ENCODE peak calls at places on chromosomes 4 and X, in four cellular contexts. R is GM12878, X is HepG2, D is H1. W is an unnamed sample.

GRCh38 chr4:78120144-78120880 is 63.2 kb downstream of the FRAS1 start:
- DNase-seq in R (no peak), D (no peak), X (no peak), W (no peak)

GRCh38 chrX:36908801-36909403 is 99.3 kb upstream of the FAM47C start:
- DNase-seq in R (peak; percentile 1), X (peak; percentile 12), D (no peak), W (peak; percentile 4)

GRCh38 chr4:123547818-123548200 is 151.2 kb downstream of the SPRY1 start:
- DNase-seq in D (no peak), R (no peak), X (no peak), W (no peak)

GRCh38 chrX:39691724-39692123 is 406.0 kb downstream of the BCOR start:
- DNase-seq in D (no peak), X (no peak), R (no peak), W (no peak)

GRCh38 chr4:870951-871350 is 45.0 kb upstream of the CPLX1 start:
- DNase-seq in D (no peak), R (no peak), X (no peak), W (no peak)

GRCh38 chr4:169404959-169405358 is 134.2 kb upstream of the SH3RF1 start:
- DNase-seq in R (no peak), D (peak; percentile 17), X (no peak), W (no peak)

GRCh38 chr4:23945521-23946017 is 55.7 kb upstream of the PPARGC1A start:
- DNase-seq in X (peak; percentile 10), D (no peak), R (no peak), W (no peak)

GRCh38 chrX:17192111-17192510 is 182.9 kb upstream of the NHS start:
- DNase-seq in R (no peak), X (no peak), D (no peak), W (no peak)

GRCh38 chrX:35499071-35499862 is 298.9 kb upstream of the MAGEB16 start:
- DNase-seq in R (no peak), D (no peak), X (no peak), W (no peak)

GRCh38 chrX:45668686-45669443 is 468.2 kb upstream of the DIPK2B start:
- DNase-seq in D (no peak), R (no peak), X (no peak), W (no peak)

GRCh38 chr4:97317691-97318090 is 825.6 kb downstream of the STPG2 start:
- DNase-seq in X (no peak), R (no peak), D (no peak), W (no peak)

GRCh38 chrX:22686138-22686541 is 313.6 kb upstream of the DDX53 start:
- DNase-seq in R (no peak), D (no peak), X (no peak), W (no peak)

GRCh38 chr4:75432683-75433082 is 81.5 kb downstream of the RCHY1 start:
- DNase-seq in D (no peak), X (peak; percentile 46), R (no peak), W (peak; percentile 54)

GRCh38 chr4:185839204-185839712 is 27.3 kb upstream of the SORBS2 start:
- DNase-seq in D (peak; percentile 96), R (no peak), X (no peak), W (no peak)

GRCh38 chr4:11297201-11297600 is 131.5 kb downstream of the HS3ST1 start:
- DNase-seq in R (no peak), X (no peak), D (no peak), W (no peak)

GRCh38 chr4:78136109-78137081 is 79.3 kb downstream of the FRAS1 start:
- DNase-seq in R (no peak), D (no peak), X (peak; percentile 92), W (no peak)

GRCh38 chrX:147228153-147228552 is 413.6 kb upstream of the CXorf51A start:
- DNase-seq in D (no peak), X (no peak), R (no peak), W (no peak)

GRCh38 chrX:105972690-105973386 is 65.7 kb downstream of the SERPINA7 start:
- DNase-seq in R (no peak), D (no peak), X (peak; percentile 14), W (no peak)

GRCh38 chr4:169005453-169006099 is 4.5 kb downstream of the CBR4 start:
- DNase-seq in R (no peak), X (peak; percentile 65), D (no peak), W (no peak)

GRCh38 chr4:148649669-148650331 is 207.6 kb upstream of the NR3C2 start:
- DNase-seq in X (no peak), D (no peak), R (no peak), W (no peak)

GRCh38 chr4:185305979-185306442 is 89.7 kb downstream of the LRP2BP start:
- DNase-seq in R (no peak), X (no peak), D (peak; percentile 64), W (no peak)

GRCh38 chr4:173217727-173218126 is 49.1 kb downstream of the GALNT7 start:
- DNase-seq in X (no peak), D (no peak), R (no peak), W (peak; percentile 56)

GRCh38 chr4:25160714-25161598 is 707 bp upstream of the SEPSECS start:
- DNase-seq in X (peak; percentile 32), R (no peak), D (no peak), W (peak; percentile 38)

GRCh38 chr4:26978387-26979071 is 117.9 kb downstream of the STIM2 start:
- DNase-seq in X (no peak), D (no peak), R (no peak), W (no peak)

GRCh38 chrX:34381241-34381640 is 249.1 kb upstream of the FAM47A start:
- DNase-seq in R (no peak), D (no peak), X (no peak), W (no peak)

GRCh38 chrX:34382416-34382815 is 250.3 kb upstream of the FAM47A start:
- DNase-seq in R (no peak), X (no peak), D (no peak), W (no peak)

GRCh38 chrX:34379891-34380290 is 247.8 kb upstream of the FAM47A start:
- DNase-seq in D (no peak), R (no peak), X (no peak), W (no peak)

GRCh38 chrX:34371740-34372139 is 239.6 kb upstream of the FAM47A start:
- DNase-seq in D (no peak), R (no peak), X (no peak), W (no peak)

GRCh38 chrX:34377645-34378044 is 245.5 kb upstream of the FAM47A start:
- DNase-seq in D (no peak), R (no peak), X (no peak), W (no peak)
- TF ChIP-seq CBX5 in D (no peak), R (no peak), X (no peak), W (no peak)

DNA sequence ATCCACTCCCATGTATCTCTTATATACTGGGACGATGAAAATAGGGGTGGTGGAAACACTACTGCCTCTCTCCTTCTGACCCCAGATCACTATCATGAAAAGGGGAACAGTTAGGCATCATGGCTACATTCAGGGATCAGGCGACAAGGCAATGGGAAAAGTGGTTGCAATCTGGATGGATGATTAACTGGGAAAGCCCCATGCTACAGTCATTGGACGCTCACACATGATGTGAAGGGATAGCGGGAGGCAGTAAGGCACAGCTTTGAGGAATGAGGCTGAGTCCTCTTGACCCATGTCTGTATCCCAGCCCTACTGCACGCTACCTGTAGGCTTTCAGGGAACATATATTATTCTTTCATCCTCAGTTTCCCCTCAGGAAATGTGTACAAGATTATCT is 10.2 kb downstream of the GASK1B start:
- DNase-seq in D (no peak), X (no peak), R (no peak), W (no peak)
- TF ChIP-seq CBX5 in D (no peak), X (no peak), R (no peak), W (no peak)

GRCh38 chr4:178917756-178918155 is 1475.5 kb upstream of the AGA start:
- DNase-seq in X (no peak), D (no peak), R (no peak), W (no peak)
- TF ChIP-seq CBX5 in X (no peak), D (no peak), R (no peak), W (no peak)

GRCh38 chrX:97229318-97229717 is 345.6 kb downstream of the RPA4 start:
- DNase-seq in D (no peak), X (no peak), R (no peak), W (no peak)
- TF ChIP-seq CBX5 in D (no peak), X (no peak), R (no peak), W (no peak)

GRCh38 chrX:150312931-150313330 is 50.2 kb upstream of the MAMLD1 start:
- DNase-seq in X (no peak), R (no peak), D (no peak), W (no peak)
- TF ChIP-seq CBX5 in X (no peak), R (no peak), D (no peak), W (no peak)

GRCh38 chr4:5870220-5870619 is 22.7 kb downstream of the CRMP1 start:
- DNase-seq in R (no peak), X (no peak), D (no peak), W (no peak)

GRCh38 chr4:5878359-5878758 is 14.5 kb downstream of the CRMP1 start:
- DNase-seq in R (no peak), X (no peak), D (no peak), W (no peak)

GRCh38 chr4:5870701-5871100 is 22.2 kb downstream of the CRMP1 start:
- DNase-seq in R (no peak), X (no peak), D (no peak), W (no peak)

GRCh38 chr4:5874811-5875465 is 17.9 kb downstream of the CRMP1 start:
- DNase-seq in D (no peak), X (no peak), R (no peak), W (no peak)
- TF ChIP-seq CBX5 in D (no peak), X (no peak), R (no peak), W (no peak)

GRCh38 chrX:69961365-69962072 is 88.2 kb downstream of the AWAT2 start:
- DNase-seq in D (no peak), X (no peak), R (no peak), W (no peak)
- TF ChIP-seq CBX5 in D (no peak), X (no peak), R (no peak), W (no peak)

W was measured in K562.